ENCODE peak calls at places on chromosomes 11 and 22, in seven cellular contexts. N is tibial nerve, F is upper lobe of left lung, J is HepG2, B is stomach, T is A549, G is transverse colon. W is an unnamed sample.

GRCh38 chr11:75813126-75813525 is 1.9 kb upstream of the UVRAG start:
- DNase-seq in N (no peak), F (no peak), J (no peak), B (no peak), T (no peak), G (no peak), W (no peak)

GRCh38 chr22:25490869-25491268 is 73.6 kb upstream of the GRK3 start:
- DNase-seq in N (no peak), F (no peak), J (no peak), B (no peak), T (no peak), G (no peak), W (no peak)

GRCh38 chr11:131042711-131043110 is 126.4 kb upstream of the SNX19 start:
- DNase-seq in N (no peak), F (no peak), J (no peak), B (no peak), T (no peak), G (no peak), W (no peak)

GRCh38 chr11:73493838-73494598 is 103.9 kb downstream of the FAM168A start:
- DNase-seq in N (no peak), F (no peak), J (peak), B (no peak), T (peak), G (no peak), W (no peak)

GRCh38 chr22:50062509-50063135 is 4.5 kb upstream of the TTLL8 start:
- DNase-seq in N (no peak), F (peak), J (no peak), B (no peak), T (no peak), G (no peak), W (no peak)

GRCh38 chr11:88555018-88555828 is 217.7 kb upstream of the CTSC start:
- DNase-seq in N (peak), F (no peak), J (no peak), B (no peak), T (peak), G (no peak), W (peak)

GRCh38 chr22:46148885-46149492 is 1.3 kb upstream of the PPARA start:
- DNase-seq in N (peak), F (no peak), J (no peak), B (no peak), T (no peak), G (peak), W (no peak)

GRCh38 chr11:75291741-75292140 is 51.2 kb downstream of the TPBGL start:
- DNase-seq in N (no peak), F (no peak), J (no peak), B (no peak), T (no peak), G (no peak), W (no peak)

GRCh38 chr11:117818036-117818858 is 6.3 kb downstream of the FXYD2 start:
- DNase-seq in N (no peak), F (peak), J (no peak), B (no peak), T (peak), G (no peak), W (no peak)

GRCh38 chr11:65399845-65400244 is 13.4 kb downstream of the FRMD8 start:
- DNase-seq in N (no peak), F (peak), J (no peak), B (no peak), T (no peak), G (no peak), W (no peak)

GRCh38 chr11:2699185-2699530 is 636 bp downstream of the KCNQ1OT1 start:
- DNase-seq in N (no peak), F (peak), J (no peak), B (no peak), T (peak), G (peak), W (peak)

GRCh38 chr11:23311986-23312940 is 452.0 kb upstream of the CCDC179 start:
- DNase-seq in N (no peak), F (no peak), J (no peak), B (no peak), T (no peak), G (no peak), W (no peak)

GRCh38 chr22:47826016-47826415 is 1063.6 kb downstream of the TBC1D22A start:
- DNase-seq in N (no peak), F (no peak), J (no peak), B (no peak), T (no peak), G (no peak), W (no peak)

GRCh38 chr11:72676874-72677341 is 2.7 kb upstream of the PDE2A start:
- DNase-seq in N (peak), F (peak), J (peak), B (peak), T (peak), G (peak), W (peak)

GRCh38 chr22:39873963-39874362 is 19.6 kb downstream of the ENTHD1 start:
- DNase-seq in N (no peak), F (no peak), J (no peak), B (no peak), T (no peak), G (no peak), W (no peak)

GRCh38 chr11:15309296-15309695 is 194.6 kb downstream of the INSC start:
- DNase-seq in N (no peak), F (no peak), J (no peak), B (no peak), T (no peak), G (no peak), W (no peak)

GRCh38 chr22:41407433-41407832 is 25.7 kb downstream of the TEF start:
- DNase-seq in N (no peak), F (no peak), J (no peak), B (no peak), T (no peak), G (no peak), W (no peak)

GRCh38 chr22:41408665-41409064 is 26.9 kb downstream of the TEF start:
- DNase-seq in N (no peak), F (no peak), J (no peak), B (peak), T (no peak), G (no peak), W (no peak)

GRCh38 chr22:41405588-41405987 is 23.8 kb downstream of the TEF start:
- DNase-seq in N (no peak), F (no peak), J (no peak), B (no peak), T (no peak), G (no peak), W (no peak)

GRCh38 chr22:41411021-41411851 is 29.5 kb downstream of the TEF start:
- DNase-seq in N (peak), F (no peak), J (no peak), B (no peak), T (no peak), G (no peak), W (no peak)

DNA sequence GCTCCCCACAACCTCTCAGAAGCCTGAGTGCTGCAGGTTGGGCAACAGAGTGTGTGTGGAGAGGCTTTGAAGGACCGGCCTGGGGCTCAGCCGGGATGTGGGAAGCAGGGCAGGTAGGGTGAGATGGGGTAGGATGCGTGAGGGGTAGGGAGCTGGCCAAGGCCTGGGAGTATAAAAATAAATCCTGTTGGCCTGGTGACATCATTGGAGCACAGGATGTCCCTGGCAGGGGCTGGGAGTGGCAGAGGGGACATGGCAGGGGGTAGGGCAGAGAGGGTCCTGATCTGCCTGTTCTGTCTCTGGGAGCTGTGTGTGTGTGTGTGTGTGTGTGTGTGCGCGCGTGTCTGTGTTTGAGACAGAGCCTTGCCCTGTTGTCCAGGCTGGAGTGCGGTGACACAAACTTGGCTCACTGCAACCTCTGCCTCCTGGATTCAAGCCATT is 28.6 kb downstream of the TEF start:
- DNase-seq in N (no peak), F (no peak), J (no peak), B (peak), T (no peak), G (no peak), W (no peak)
- TF ChIP-seq EP300 in N (no peak), F (peak), J (no peak), B (peak), T (no peak), G (peak), W (no peak)

GRCh38 chr22:35253946-35254345 is 3.3 kb upstream of the HMGXB4 start:
- DNase-seq in N (no peak), F (no peak), J (no peak), B (no peak), T (no peak), G (no peak), W (no peak)

GRCh38 chr22:35257002-35257320 is 332 bp upstream of the HMGXB4 start:
- DNase-seq in N (no peak), F (no peak), J (no peak), B (no peak), T (no peak), G (no peak), W (no peak)

GRCh38 chr22:35258144-35258988 is 1.1 kb downstream of the HMGXB4 start:
- DNase-seq in N (peak), F (no peak), J (no peak), B (no peak), T (peak), G (peak), W (no peak)

GRCh38 chr22:35257321-35258143 is at the start of gene HMGXB4:
- DNase-seq in N (peak), F (peak), J (peak), B (peak), T (peak), G (peak), W (peak)
- TF ChIP-seq EP300 in N (no peak), F (no peak), J (no peak), B (no peak), T (no peak), G (no peak), W (no peak)

DNA sequence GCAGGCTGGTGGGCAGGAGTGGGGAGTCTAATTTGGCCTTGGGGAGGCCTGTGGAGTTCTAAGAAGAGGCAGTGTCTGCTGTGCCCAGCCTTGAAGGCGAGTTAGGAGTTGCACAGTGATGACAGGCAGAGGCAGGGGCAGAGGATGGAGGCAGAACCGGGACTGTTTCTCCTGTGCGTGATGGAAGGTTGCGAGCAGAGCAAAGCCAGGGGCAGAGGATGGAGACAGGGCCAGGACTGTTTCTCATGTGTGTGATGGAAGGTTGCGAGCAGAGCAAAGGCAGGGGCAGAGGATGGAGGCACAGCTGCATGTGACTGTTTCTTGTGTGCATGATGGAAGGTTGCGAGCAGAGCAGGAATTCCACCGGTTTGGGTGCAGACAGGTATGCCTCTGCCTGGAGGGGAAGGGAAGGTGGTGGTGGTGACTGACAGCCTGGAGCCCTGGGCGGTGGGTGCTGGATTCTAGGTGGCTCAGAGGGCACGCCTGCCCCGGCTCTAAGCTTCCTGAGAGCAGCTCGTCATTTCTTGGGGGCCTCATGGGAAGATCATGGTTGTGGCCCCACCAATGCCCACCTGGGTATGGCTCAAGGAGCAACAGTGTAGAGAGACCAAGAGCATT is 8.7 kb downstream of the B4GALNT4 start:
- DNase-seq in N (no peak), F (peak), J (no peak), B (no peak), T (no peak), G (no peak), W (no peak)
- TF ChIP-seq EP300 in N (no peak), F (no peak), J (no peak), B (no peak), T (no peak), G (no peak), W (no peak)

GRCh38 chr11:105781807-105782206 is 171.9 kb downstream of the GRIA4 start:
- DNase-seq in N (no peak), F (no peak), J (no peak), B (no peak), T (no peak), G (no peak), W (no peak)

GRCh38 chr11:105783216-105783615 is 173.3 kb downstream of the GRIA4 start:
- DNase-seq in N (no peak), F (no peak), J (no peak), B (no peak), T (no peak), G (no peak), W (no peak)

GRCh38 chr11:105786766-105787165 is 176.9 kb downstream of the GRIA4 start:
- DNase-seq in N (no peak), F (no peak), J (no peak), B (no peak), T (no peak), G (no peak), W (no peak)

DNA sequence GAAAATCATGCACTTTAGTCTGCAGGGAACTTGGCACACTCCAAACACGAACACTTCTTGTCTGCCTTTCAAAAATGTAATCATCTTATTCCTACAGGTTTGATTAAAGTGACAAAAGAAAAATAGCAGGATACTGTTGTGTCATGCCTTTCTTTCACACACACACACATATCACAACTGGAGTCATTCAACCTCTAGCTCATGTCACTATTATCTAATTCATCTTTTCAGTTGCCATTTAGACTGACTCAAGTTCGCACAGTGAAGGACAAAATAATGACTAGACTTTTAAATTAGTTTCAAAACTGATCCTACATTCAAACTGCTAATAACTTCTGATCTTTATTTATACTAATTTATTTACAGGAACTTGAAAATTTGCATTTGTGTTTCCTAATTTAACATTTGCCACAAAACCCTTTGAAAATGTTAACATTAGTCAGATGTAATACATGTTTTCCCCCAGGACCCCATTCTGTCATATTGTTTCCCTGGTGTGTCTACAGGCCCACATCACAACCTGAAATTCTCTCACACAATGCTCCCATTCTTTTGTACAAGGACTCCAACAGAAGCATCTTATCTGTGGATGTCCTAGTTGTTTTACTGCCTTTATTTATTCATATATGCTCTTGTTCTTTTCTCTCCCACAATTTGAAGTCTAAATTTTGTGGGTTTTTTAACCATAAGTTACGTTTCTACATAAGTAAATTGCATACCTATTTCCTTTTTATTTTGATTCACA is 171.1 kb downstream of the GRIA4 start:
- DNase-seq in N (no peak), F (no peak), J (no peak), B (no peak), T (no peak), G (no peak), W (no peak)
- TF ChIP-seq EP300 in N (no peak), F (no peak), J (no peak), B (no peak), T (no peak), G (no peak), W (no peak)

GRCh38 chr11:45094958-45095690 is 51.3 kb upstream of the PRDM11 start:
- DNase-seq in N (no peak), F (no peak), J (no peak), B (no peak), T (no peak), G (no peak), W (no peak)
- TF ChIP-seq EP300 in N (no peak), F (no peak), J (no peak), B (no peak), T (no peak), G (no peak), W (no peak)